ENCODE peak calls at places on chromosomes 16 and 17, in seven cellular contexts. One of them, this sample, is unnamed.

GRCh38 chr16:23952128-23953041 is 116.6 kb downstream of the PRKCB start:
- DNase-seq in NCI-H510A: no peak
- DNase-seq in cardiac muscle cell: peak
- DNase-seq in LoVo: no peak
- DNase-seq in brain pericyte: no peak
- DNase-seq in T follicular helper cell: no peak
- DNase-seq in activated CD4-positive, CD25-positive, alpha-beta regulatory T cell: no peak
- DNase-seq in this sample: no peak

GRCh38 chr16:69589434-69590269 is 23.9 kb downstream of the NFAT5 start:
- DNase-seq in NCI-H510A: no peak
- DNase-seq in cardiac muscle cell: peak
- DNase-seq in LoVo: no peak
- DNase-seq in brain pericyte: no peak
- DNase-seq in T follicular helper cell: no peak
- DNase-seq in activated CD4-positive, CD25-positive, alpha-beta regulatory T cell: no peak
- DNase-seq in this sample: no peak

GRCh38 chr17:75639771-75640555 is 6.7 kb downstream of the SMIM5 start:
- DNase-seq in NCI-H510A: peak
- DNase-seq in cardiac muscle cell: no peak
- DNase-seq in LoVo: no peak
- DNase-seq in brain pericyte: no peak
- DNase-seq in T follicular helper cell: no peak
- DNase-seq in activated CD4-positive, CD25-positive, alpha-beta regulatory T cell: no peak
- DNase-seq in this sample: no peak

GRCh38 chr17:45907720-45908395 is 13.5 kb downstream of the MAPT start:
- DNase-seq in NCI-H510A: no peak
- DNase-seq in cardiac muscle cell: no peak
- DNase-seq in LoVo: no peak
- DNase-seq in brain pericyte: no peak
- DNase-seq in T follicular helper cell: no peak
- DNase-seq in activated CD4-positive, CD25-positive, alpha-beta regulatory T cell: no peak
- DNase-seq in this sample: no peak

GRCh38 chr17:18327556-18327955 is 12.5 kb downstream of the SMCR8 start:
- DNase-seq in NCI-H510A: no peak
- DNase-seq in cardiac muscle cell: no peak
- DNase-seq in LoVo: no peak
- DNase-seq in brain pericyte: no peak
- DNase-seq in T follicular helper cell: no peak
- DNase-seq in activated CD4-positive, CD25-positive, alpha-beta regulatory T cell: no peak
- DNase-seq in this sample: no peak

GRCh38 chr17:3692346-3692745 is 3.6 kb downstream of the P2RX5 start:
- DNase-seq in NCI-H510A: no peak
- DNase-seq in cardiac muscle cell: no peak
- DNase-seq in LoVo: no peak
- DNase-seq in brain pericyte: no peak
- DNase-seq in T follicular helper cell: no peak
- DNase-seq in activated CD4-positive, CD25-positive, alpha-beta regulatory T cell: no peak
- DNase-seq in this sample: no peak

GRCh38 chr17:49967621-49968379 is 1.2 kb upstream of the DLX4 start:
- DNase-seq in NCI-H510A: no peak
- DNase-seq in cardiac muscle cell: no peak
- DNase-seq in LoVo: peak
- DNase-seq in brain pericyte: no peak
- DNase-seq in T follicular helper cell: no peak
- DNase-seq in activated CD4-positive, CD25-positive, alpha-beta regulatory T cell: no peak
- DNase-seq in this sample: no peak

GRCh38 chr16:31258366-31258765 is 1.4 kb upstream of the ITGAM start:
- DNase-seq in NCI-H510A: no peak
- DNase-seq in cardiac muscle cell: no peak
- DNase-seq in LoVo: no peak
- DNase-seq in brain pericyte: no peak
- DNase-seq in T follicular helper cell: no peak
- DNase-seq in activated CD4-positive, CD25-positive, alpha-beta regulatory T cell: no peak
- DNase-seq in this sample: no peak

GRCh38 chr16:85752511-85753420 is 1.9 kb upstream of the C16orf74 start:
- DNase-seq in NCI-H510A: peak
- DNase-seq in cardiac muscle cell: peak
- DNase-seq in LoVo: no peak
- DNase-seq in brain pericyte: no peak
- DNase-seq in T follicular helper cell: no peak
- DNase-seq in activated CD4-positive, CD25-positive, alpha-beta regulatory T cell: no peak
- DNase-seq in this sample: no peak

GRCh38 chr16:57689772-57690558 is 4.6 kb upstream of the DRC7 start:
- DNase-seq in NCI-H510A: no peak
- DNase-seq in cardiac muscle cell: peak
- DNase-seq in LoVo: no peak
- DNase-seq in brain pericyte: no peak
- DNase-seq in T follicular helper cell: no peak
- DNase-seq in activated CD4-positive, CD25-positive, alpha-beta regulatory T cell: no peak
- DNase-seq in this sample: no peak

GRCh38 chr16:30382398-30383015 is at the start of gene SEPTIN1:
- DNase-seq in NCI-H510A: no peak
- DNase-seq in cardiac muscle cell: no peak
- DNase-seq in LoVo: no peak
- DNase-seq in brain pericyte: no peak
- DNase-seq in T follicular helper cell: peak
- DNase-seq in activated CD4-positive, CD25-positive, alpha-beta regulatory T cell: peak
- DNase-seq in this sample: no peak

GRCh38 chr17:75589919-75590303 is 2.3 kb downstream of the MYO15B start:
- DNase-seq in NCI-H510A: no peak
- DNase-seq in cardiac muscle cell: no peak
- DNase-seq in LoVo: no peak
- DNase-seq in brain pericyte: no peak
- DNase-seq in T follicular helper cell: no peak
- DNase-seq in activated CD4-positive, CD25-positive, alpha-beta regulatory T cell: no peak
- DNase-seq in this sample: no peak

GRCh38 chr17:58333396-58334207 is 5.0 kb upstream of the TSPOAP1 start:
- DNase-seq in NCI-H510A: no peak
- DNase-seq in cardiac muscle cell: no peak
- DNase-seq in LoVo: no peak
- DNase-seq in brain pericyte: no peak
- DNase-seq in T follicular helper cell: no peak
- DNase-seq in activated CD4-positive, CD25-positive, alpha-beta regulatory T cell: no peak
- DNase-seq in this sample: no peak

GRCh38 chr17:3909257-3909656 is 7.0 kb downstream of the P2RX1 start:
- DNase-seq in NCI-H510A: no peak
- DNase-seq in cardiac muscle cell: no peak
- DNase-seq in LoVo: no peak
- DNase-seq in brain pericyte: no peak
- DNase-seq in T follicular helper cell: no peak
- DNase-seq in activated CD4-positive, CD25-positive, alpha-beta regulatory T cell: no peak
- DNase-seq in this sample: no peak

GRCh38 chr16:88533945-88534641 is 36.1 kb upstream of the ZC3H18 start:
- DNase-seq in NCI-H510A: no peak
- DNase-seq in cardiac muscle cell: peak
- DNase-seq in LoVo: peak
- DNase-seq in brain pericyte: no peak
- DNase-seq in T follicular helper cell: peak
- DNase-seq in activated CD4-positive, CD25-positive, alpha-beta regulatory T cell: peak
- DNase-seq in this sample: peak

GRCh38 chr17:8474826-8475225 is 39.1 kb downstream of the NDEL1 start:
- DNase-seq in NCI-H510A: no peak
- DNase-seq in cardiac muscle cell: no peak
- DNase-seq in LoVo: no peak
- DNase-seq in brain pericyte: no peak
- DNase-seq in T follicular helper cell: no peak
- DNase-seq in activated CD4-positive, CD25-positive, alpha-beta regulatory T cell: no peak
- DNase-seq in this sample: no peak

GRCh38 chr16:1923299-1924034 is 5.3 kb upstream of the HS3ST6 start:
- DNase-seq in NCI-H510A: no peak
- DNase-seq in cardiac muscle cell: peak
- DNase-seq in LoVo: peak
- DNase-seq in brain pericyte: no peak
- DNase-seq in T follicular helper cell: no peak
- DNase-seq in activated CD4-positive, CD25-positive, alpha-beta regulatory T cell: no peak
- DNase-seq in this sample: no peak

GRCh38 chr16:12324152-12324551 is 347.6 kb downstream of the SNX29 start:
- DNase-seq in NCI-H510A: no peak
- DNase-seq in cardiac muscle cell: no peak
- DNase-seq in LoVo: no peak
- DNase-seq in brain pericyte: no peak
- DNase-seq in T follicular helper cell: no peak
- DNase-seq in activated CD4-positive, CD25-positive, alpha-beta regulatory T cell: no peak
- DNase-seq in this sample: no peak

GRCh38 chr16:3879887-3880564 is 487 bp downstream of the CREBBP start:
- DNase-seq in NCI-H510A: peak
- DNase-seq in cardiac muscle cell: peak
- DNase-seq in LoVo: peak
- DNase-seq in brain pericyte: no peak
- DNase-seq in T follicular helper cell: peak
- DNase-seq in activated CD4-positive, CD25-positive, alpha-beta regulatory T cell: peak
- DNase-seq in this sample: peak

GRCh38 chr16:67632415-67633172 is 12.3 kb upstream of the CARMIL2 start:
- DNase-seq in NCI-H510A: no peak
- DNase-seq in cardiac muscle cell: no peak
- DNase-seq in LoVo: no peak
- DNase-seq in brain pericyte: no peak
- DNase-seq in T follicular helper cell: no peak
- DNase-seq in activated CD4-positive, CD25-positive, alpha-beta regulatory T cell: no peak
- DNase-seq in this sample: no peak

GRCh38 chr17:15083225-15083624 is 181.9 kb downstream of the PMP22 start:
- DNase-seq in NCI-H510A: no peak
- DNase-seq in cardiac muscle cell: no peak
- DNase-seq in LoVo: no peak
- DNase-seq in brain pericyte: no peak
- DNase-seq in T follicular helper cell: no peak
- DNase-seq in activated CD4-positive, CD25-positive, alpha-beta regulatory T cell: no peak
- DNase-seq in this sample: no peak

GRCh38 chr16:57132470-57132869 is 40.1 kb downstream of the CPNE2 start:
- DNase-seq in NCI-H510A: no peak
- DNase-seq in cardiac muscle cell: no peak
- DNase-seq in LoVo: no peak
- DNase-seq in brain pericyte: no peak
- DNase-seq in T follicular helper cell: no peak
- DNase-seq in activated CD4-positive, CD25-positive, alpha-beta regulatory T cell: no peak
- DNase-seq in this sample: no peak

GRCh38 chr17:72446118-72446517 is 325.3 kb downstream of the SOX9 start:
- DNase-seq in NCI-H510A: no peak
- DNase-seq in cardiac muscle cell: no peak
- DNase-seq in LoVo: no peak
- DNase-seq in brain pericyte: no peak
- DNase-seq in T follicular helper cell: no peak
- DNase-seq in activated CD4-positive, CD25-positive, alpha-beta regulatory T cell: no peak
- DNase-seq in this sample: no peak

GRCh38 chr17:36980281-36980761 is 31.6 kb downstream of the AATF start:
- DNase-seq in NCI-H510A: no peak
- DNase-seq in cardiac muscle cell: no peak
- DNase-seq in LoVo: no peak
- DNase-seq in brain pericyte: peak
- DNase-seq in T follicular helper cell: no peak
- DNase-seq in activated CD4-positive, CD25-positive, alpha-beta regulatory T cell: no peak
- DNase-seq in this sample: no peak

GRCh38 chr17:70239391-70239826 is 70.1 kb downstream of the KCNJ2 start:
- DNase-seq in NCI-H510A: no peak
- DNase-seq in cardiac muscle cell: no peak
- DNase-seq in LoVo: no peak
- DNase-seq in brain pericyte: no peak
- DNase-seq in T follicular helper cell: no peak
- DNase-seq in activated CD4-positive, CD25-positive, alpha-beta regulatory T cell: no peak
- DNase-seq in this sample: no peak

GRCh38 chr17:58757162-58757613 is 1.5 kb downstream of the PPM1E start:
- DNase-seq in NCI-H510A: no peak
- DNase-seq in cardiac muscle cell: no peak
- DNase-seq in LoVo: no peak
- DNase-seq in brain pericyte: no peak
- DNase-seq in T follicular helper cell: no peak
- DNase-seq in activated CD4-positive, CD25-positive, alpha-beta regulatory T cell: no peak
- DNase-seq in this sample: no peak

GRCh38 chr17:43832168-43832975 is 574 bp downstream of the MPP3 start:
- DNase-seq in NCI-H510A: peak
- DNase-seq in cardiac muscle cell: peak
- DNase-seq in LoVo: peak
- DNase-seq in brain pericyte: no peak
- DNase-seq in T follicular helper cell: no peak
- DNase-seq in activated CD4-positive, CD25-positive, alpha-beta regulatory T cell: no peak
- DNase-seq in this sample: peak

GRCh38 chr17:75854111-75854748 is 905 bp downstream of the WBP2 start:
- DNase-seq in NCI-H510A: no peak
- DNase-seq in cardiac muscle cell: no peak
- DNase-seq in LoVo: peak
- DNase-seq in brain pericyte: no peak
- DNase-seq in T follicular helper cell: no peak
- DNase-seq in activated CD4-positive, CD25-positive, alpha-beta regulatory T cell: no peak
- DNase-seq in this sample: peak

GRCh38 chr16:85560932-85561247 is 52.2 kb upstream of the GSE1 start:
- DNase-seq in NCI-H510A: no peak
- DNase-seq in cardiac muscle cell: no peak
- DNase-seq in LoVo: no peak
- DNase-seq in brain pericyte: no peak
- DNase-seq in T follicular helper cell: no peak
- DNase-seq in activated CD4-positive, CD25-positive, alpha-beta regulatory T cell: no peak
- DNase-seq in this sample: no peak

GRCh38 chr17:78528541-78528940 is 48.7 kb downstream of the DNAH17 start:
- DNase-seq in NCI-H510A: peak
- DNase-seq in cardiac muscle cell: peak
- DNase-seq in LoVo: no peak
- DNase-seq in brain pericyte: no peak
- DNase-seq in T follicular helper cell: no peak
- DNase-seq in activated CD4-positive, CD25-positive, alpha-beta regulatory T cell: no peak
- DNase-seq in this sample: no peak

GRCh38 chr17:69581061-69581955 is 166.8 kb downstream of the MAP2K6 start:
- DNase-seq in NCI-H510A: no peak
- DNase-seq in cardiac muscle cell: no peak
- DNase-seq in LoVo: no peak
- DNase-seq in brain pericyte: no peak
- DNase-seq in T follicular helper cell: no peak
- DNase-seq in activated CD4-positive, CD25-positive, alpha-beta regulatory T cell: no peak
- DNase-seq in this sample: no peak

GRCh38 chr17:17036520-17036998 is 5.7 kb upstream of the MPRIP start:
- DNase-seq in NCI-H510A: no peak
- DNase-seq in cardiac muscle cell: no peak
- DNase-seq in LoVo: no peak
- DNase-seq in brain pericyte: no peak
- DNase-seq in T follicular helper cell: no peak
- DNase-seq in activated CD4-positive, CD25-positive, alpha-beta regulatory T cell: no peak
- DNase-seq in this sample: peak